ENCODE peak calls at places on chromosomes 2 and 18, in ten cellular contexts. Y is coronary artery, O is ELR, D is GM12892, I is A549, U is small intestine, C is HTR-8/SVneo, K is RPMI8226, J is SK-N-SH, L is nucleus accumbens. B is an unnamed sample.
A peak's percentile ranks its signal among the peaks of the same experiment; 100 is the strongest.

GRCh38 chr2:174682578-174683391 is 81.5 kb downstream of the CHRNA1 start:
- DNase-seq in O (peak; percentile 80), D (peak; percentile 50), L (no peak), Y (peak; percentile 84), K (peak; percentile 8), J (peak; percentile 95), C (peak; percentile 63), I (peak; percentile 55), U (peak; percentile 14), B (peak; percentile 73)

GRCh38 chr18:55706893-55707292 is 118.9 kb upstream of the TCF4 start:
- DNase-seq in O (peak; percentile 75), K (no peak), L (no peak), U (no peak), D (no peak), I (no peak), C (no peak), Y (no peak), J (no peak), B (no peak)

GRCh38 chr2:128260239-128261138 is 58.2 kb downstream of the HS6ST1 start:
- DNase-seq in J (peak; percentile 25), Y (peak; percentile 74), I (no peak), L (peak; percentile 71), C (no peak), K (no peak), D (no peak), O (peak; percentile 82), U (no peak), B (no peak)

GRCh38 chr2:57943271-57943670 is 103.3 kb upstream of the VRK2 start:
- DNase-seq in C (peak; percentile 17), J (no peak), D (no peak), L (no peak), U (no peak), Y (no peak), I (no peak), O (peak; percentile 12), K (no peak), B (no peak)

GRCh38 chr2:86764661-86765307 is 25.9 kb downstream of the CD8A start:
- DNase-seq in C (peak; percentile 61), U (peak; percentile 44), L (no peak), I (peak; percentile 55), J (peak; percentile 58), D (no peak), O (peak; percentile 60), K (peak; percentile 59), Y (no peak), B (peak; percentile 9)

GRCh38 chr2:31347788-31348187 is 66.8 kb downstream of the XDH start:
- DNase-seq in Y (no peak), U (no peak), O (peak; percentile 73), L (no peak), C (peak; percentile 38), D (no peak), I (no peak), J (no peak), K (no peak), B (no peak)

GRCh38 chr2:7692657-7693161 is 775.5 kb downstream of the RNF144A start:
- DNase-seq in K (no peak), L (no peak), O (peak; percentile 37), U (no peak), J (no peak), C (no peak), I (no peak), D (no peak), Y (peak; percentile 76), B (peak; percentile 85)

GRCh38 chr2:239466755-239467271 is 66.0 kb upstream of the HDAC4 start:
- DNase-seq in O (no peak), Y (peak; percentile 62), U (no peak), J (no peak), C (no peak), K (no peak), L (no peak), I (no peak), D (no peak), B (no peak)

GRCh38 chr2:23107341-23107941 is 277.5 kb upstream of the KLHL29 start:
- DNase-seq in C (no peak), D (no peak), I (no peak), Y (no peak), J (peak; percentile 63), K (no peak), L (no peak), O (no peak), U (no peak), B (peak; percentile 27)

GRCh38 chr2:39665811-39666488 is at the start of gene TMEM178A:
- DNase-seq in K (no peak), C (peak; percentile 43), L (no peak), Y (no peak), J (peak; percentile 90), O (peak; percentile 24), D (peak; percentile 29), U (no peak), I (peak; percentile 29), B (peak; percentile 30)

GRCh38 chr18:47397671-47398319 is 146.3 kb upstream of the SKOR2 start:
- DNase-seq in L (no peak), Y (no peak), I (peak; percentile 4), K (peak; percentile 54), U (peak; percentile 13), C (no peak), D (no peak), O (peak; percentile 7), J (peak; percentile 25), B (no peak)

GRCh38 chr2:212832211-212833195 is 293.9 kb upstream of the ERBB4 start:
- DNase-seq in K (no peak), Y (no peak), D (peak; percentile 7), O (no peak), I (no peak), J (peak; percentile 7), U (no peak), L (no peak), C (no peak), B (peak; percentile 8)